ENCODE peak calls at places on chromosomes 7 and 10, in six cellular contexts. One of them, this sample, is unnamed.
A peak's percentile ranks its signal among the peaks of the same experiment; 100 is the strongest.

GRCh38 chr7:92634924-92635519 is 44.8 kb upstream of the FAM133B start:
- DNase-seq in cardiac muscle cell: peak; percentile 64
- DNase-seq in stimulated activated CD4-positive, alpha-beta T cell treated with anti-CD3 and anti-CD28 coated beads, Interleukin-4, amount 100 ng/mL, for 1 hour: no peak
- DNase-seq in activated naive CD8-positive, alpha-beta T cell treated with anti-CD3 and anti-CD28 coated beads, Interleukin-2, amount 50 U/mL, for 24 hours: no peak
- DNase-seq in NAMALWA: no peak
- DNase-seq in HuH-7: no peak
- DNase-seq in this sample: no peak

GRCh38 chr10:122525788-122526187 is 34.8 kb upstream of the DMBT1 start:
- DNase-seq in stimulated activated CD4-positive, alpha-beta T cell treated with anti-CD3 and anti-CD28 coated beads, Interleukin-4, amount 100 ng/mL, for 1 hour: no peak
- DNase-seq in activated naive CD8-positive, alpha-beta T cell treated with anti-CD3 and anti-CD28 coated beads, Interleukin-2, amount 50 U/mL, for 24 hours: no peak
- DNase-seq in HuH-7: peak; percentile 78
- DNase-seq in NAMALWA: peak; percentile 13
- DNase-seq in cardiac muscle cell: peak; percentile 26
- DNase-seq in this sample: no peak

GRCh38 chr10:96673318-96674099 is 46.8 kb downstream of the PIK3AP1 start:
- DNase-seq in cardiac muscle cell: peak; percentile 28
- DNase-seq in NAMALWA: peak; percentile 80
- DNase-seq in HuH-7: peak; percentile 46
- DNase-seq in activated naive CD8-positive, alpha-beta T cell treated with anti-CD3 and anti-CD28 coated beads, Interleukin-2, amount 50 U/mL, for 24 hours: no peak
- DNase-seq in stimulated activated CD4-positive, alpha-beta T cell treated with anti-CD3 and anti-CD28 coated beads, Interleukin-4, amount 100 ng/mL, for 1 hour: no peak
- DNase-seq in this sample: peak; percentile 85

GRCh38 chr10:47406870-47407648 is 23.0 kb upstream of the ZNF488 start:
- DNase-seq in cardiac muscle cell: peak; percentile 46
- DNase-seq in HuH-7: no peak
- DNase-seq in stimulated activated CD4-positive, alpha-beta T cell treated with anti-CD3 and anti-CD28 coated beads, Interleukin-4, amount 100 ng/mL, for 1 hour: no peak
- DNase-seq in NAMALWA: no peak
- DNase-seq in activated naive CD8-positive, alpha-beta T cell treated with anti-CD3 and anti-CD28 coated beads, Interleukin-2, amount 50 U/mL, for 24 hours: no peak
- DNase-seq in this sample: no peak

GRCh38 chr10:131178521-131178920 is 133.0 kb downstream of the TCERG1L start:
- DNase-seq in cardiac muscle cell: no peak
- DNase-seq in NAMALWA: no peak
- DNase-seq in HuH-7: no peak
- DNase-seq in activated naive CD8-positive, alpha-beta T cell treated with anti-CD3 and anti-CD28 coated beads, Interleukin-2, amount 50 U/mL, for 24 hours: no peak
- DNase-seq in stimulated activated CD4-positive, alpha-beta T cell treated with anti-CD3 and anti-CD28 coated beads, Interleukin-4, amount 100 ng/mL, for 1 hour: no peak
- DNase-seq in this sample: no peak

GRCh38 chr10:132110091-132110490 is 44.3 kb downstream of the JAKMIP3 start:
- DNase-seq in HuH-7: no peak
- DNase-seq in activated naive CD8-positive, alpha-beta T cell treated with anti-CD3 and anti-CD28 coated beads, Interleukin-2, amount 50 U/mL, for 24 hours: no peak
- DNase-seq in cardiac muscle cell: no peak
- DNase-seq in stimulated activated CD4-positive, alpha-beta T cell treated with anti-CD3 and anti-CD28 coated beads, Interleukin-4, amount 100 ng/mL, for 1 hour: no peak
- DNase-seq in NAMALWA: no peak
- DNase-seq in this sample: no peak

GRCh38 chr10:10516731-10517130 is 500.9 kb upstream of the CELF2 start:
- DNase-seq in cardiac muscle cell: no peak
- DNase-seq in activated naive CD8-positive, alpha-beta T cell treated with anti-CD3 and anti-CD28 coated beads, Interleukin-2, amount 50 U/mL, for 24 hours: no peak
- DNase-seq in NAMALWA: no peak
- DNase-seq in stimulated activated CD4-positive, alpha-beta T cell treated with anti-CD3 and anti-CD28 coated beads, Interleukin-4, amount 100 ng/mL, for 1 hour: no peak
- DNase-seq in HuH-7: no peak
- DNase-seq in this sample: no peak

GRCh38 chr10:60944159-60944909 is at the start of gene RHOBTB1:
- DNase-seq in NAMALWA: no peak
- DNase-seq in stimulated activated CD4-positive, alpha-beta T cell treated with anti-CD3 and anti-CD28 coated beads, Interleukin-4, amount 100 ng/mL, for 1 hour: peak; percentile 13
- DNase-seq in activated naive CD8-positive, alpha-beta T cell treated with anti-CD3 and anti-CD28 coated beads, Interleukin-2, amount 50 U/mL, for 24 hours: peak; percentile 40
- DNase-seq in cardiac muscle cell: peak; percentile 89
- DNase-seq in HuH-7: peak; percentile 51
- DNase-seq in this sample: peak; percentile 85

This sample was measured in B cell.